ENCODE peak calls at places on chromosome 10, in seven cellular contexts. Y is mesendoderm, W is H1, U is H9, F is mesenchymal stem cell, K is IMR-90, N is trophoblast cell. Q is an unnamed sample.

GRCh38 chr10:72335394-72336258 is 19.1 kb downstream of the DNAJB12 start:
- DNase-seq in K (no peak), U (no peak), F (peak; percentile 78), Y (no peak), W (no peak), N (no peak), Q (no peak)

GRCh38 chr10:11197266-11197712 is 179.6 kb downstream of the CELF2 start:
- DNase-seq in N (no peak), K (no peak), W (no peak), U (peak; percentile 40), F (peak; percentile 6), Y (no peak), Q (no peak)

GRCh38 chr10:78600740-78601139 is 468.0 kb upstream of the ZMIZ1 start:
- DNase-seq in F (peak; percentile 13), N (no peak), W (no peak), Y (no peak), K (peak; percentile 36), U (no peak), Q (no peak)

GRCh38 chr10:112362833-112363232 is 11.1 kb upstream of the ACSL5 start:
- DNase-seq in W (no peak), K (no peak), F (peak; percentile 32), Y (no peak), N (peak; percentile 87), U (no peak), Q (no peak)

GRCh38 chr10:108461976-108462375 is 1297.5 kb upstream of the SORCS1 start:
- DNase-seq in N (no peak), K (no peak), Y (no peak), W (no peak), U (no peak), F (no peak), Q (no peak)

GRCh38 chr10:83542774-83543291 is 596.5 kb upstream of the GHITM start:
- DNase-seq in W (no peak), K (no peak), F (peak; percentile 79), U (no peak), Y (no peak), N (no peak), Q (no peak)

GRCh38 chr10:1873916-1874315 is 136.6 kb upstream of the ADARB2 start:
- DNase-seq in K (no peak), Y (no peak), W (no peak), U (no peak), F (no peak), N (no peak), Q (no peak)

GRCh38 chr10:89369142-89370105 is 8.4 kb upstream of the IFIT1B start:
- DNase-seq in K (peak; percentile 60), F (peak; percentile 49), W (no peak), Y (peak; percentile 53), N (no peak), U (no peak), Q (no peak)

GRCh38 chr10:3485287-3485686 is 299.7 kb downstream of the KLF6 start:
- DNase-seq in F (no peak), K (no peak), W (no peak), N (no peak), Y (peak; percentile 23), U (no peak), Q (no peak)

GRCh38 chr10:18984531-18984930 is 64.1 kb upstream of the MALRD1 start:
- DNase-seq in W (no peak), U (no peak), N (no peak), F (no peak), K (peak; percentile 27), Y (no peak), Q (no peak)

GRCh38 chr10:3099291-3100092 is 32.1 kb downstream of the PFKP start:
- DNase-seq in F (peak; percentile 94), W (no peak), U (no peak), N (no peak), K (peak; percentile 85), Y (no peak), Q (no peak)

GRCh38 chr10:14560274-14560673 is 214.4 kb downstream of the FAM107B start:
- DNase-seq in K (peak; percentile 85), F (peak; percentile 66), N (peak; percentile 99), W (no peak), Y (peak; percentile 91), U (peak; percentile 75), Q (no peak)

GRCh38 chr10:21509391-21510217 is 15.9 kb downstream of the SKIDA1 start:
- DNase-seq in F (no peak), W (no peak), N (no peak), U (no peak), K (no peak), Y (peak; percentile 89), Q (no peak)

GRCh38 chr10:131856441-131857094 is 44.2 kb upstream of the PPP2R2D start:
- DNase-seq in N (no peak), U (peak; percentile 18), K (no peak), Y (no peak), F (no peak), W (no peak), Q (no peak)

GRCh38 chr10:75542902-75543301 is 111.5 kb downstream of the LRMDA start:
- DNase-seq in Y (peak; percentile 21), N (no peak), F (peak; percentile 72), U (peak; percentile 41), W (no peak), K (no peak), Q (no peak)

GRCh38 chr10:107442035-107442505 is 277.6 kb upstream of the SORCS1 start:
- DNase-seq in K (peak; percentile 41), N (no peak), U (no peak), F (peak; percentile 68), W (no peak), Y (no peak), Q (no peak)

GRCh38 chr10:52335665-52336064 is 21.6 kb downstream of the DKK1 start:
- DNase-seq in W (no peak), U (no peak), F (no peak), N (no peak), Y (no peak), K (peak; percentile 16), Q (no peak)

GRCh38 chr10:51311232-51311631 is 236.9 kb downstream of the PRKG1 start:
- DNase-seq in N (no peak), W (no peak), F (peak; percentile 33), U (no peak), K (peak; percentile 39), Y (no peak), Q (no peak)

GRCh38 chr10:46267132-46267985 is 19.4 kb upstream of the ANTXRL start:
- DNase-seq in N (no peak), F (no peak), K (no peak), W (no peak), Y (no peak), U (no peak), Q (no peak)

GRCh38 chr10:104150206-104150605 is 28.2 kb downstream of the SFR1 start:
- DNase-seq in Y (peak; percentile 56), F (no peak), U (no peak), K (peak; percentile 28), W (no peak), N (no peak), Q (no peak)

GRCh38 chr10:87961314-87961713 is 97.9 kb downstream of the PTEN start:
- DNase-seq in F (peak; percentile 72), K (peak; percentile 78), U (no peak), Y (no peak), N (peak; percentile 5), W (no peak), Q (no peak)

GRCh38 chr10:126425473-126426065 is 37.3 kb upstream of the ADAM12 start:
- DNase-seq in U (no peak), W (no peak), F (no peak), K (no peak), N (peak; percentile 88), Y (no peak), Q (no peak)

GRCh38 chr10:103839513-103839864 is 15.9 kb downstream of the SH3PXD2A start:
- DNase-seq in N (no peak), Y (no peak), U (no peak), W (no peak), K (no peak), F (no peak), Q (no peak)

GRCh38 chr10:132276706-132277105 is 31.0 kb downstream of the STK32C start:
- DNase-seq in Y (no peak), N (no peak), F (no peak), W (no peak), U (no peak), K (no peak), Q (no peak)

GRCh38 chr10:77220150-77220549 is 417.5 kb downstream of the KCNMA1 start:
- DNase-seq in U (no peak), Y (no peak), N (no peak), W (no peak), K (no peak), F (no peak), Q (no peak)

DNA sequence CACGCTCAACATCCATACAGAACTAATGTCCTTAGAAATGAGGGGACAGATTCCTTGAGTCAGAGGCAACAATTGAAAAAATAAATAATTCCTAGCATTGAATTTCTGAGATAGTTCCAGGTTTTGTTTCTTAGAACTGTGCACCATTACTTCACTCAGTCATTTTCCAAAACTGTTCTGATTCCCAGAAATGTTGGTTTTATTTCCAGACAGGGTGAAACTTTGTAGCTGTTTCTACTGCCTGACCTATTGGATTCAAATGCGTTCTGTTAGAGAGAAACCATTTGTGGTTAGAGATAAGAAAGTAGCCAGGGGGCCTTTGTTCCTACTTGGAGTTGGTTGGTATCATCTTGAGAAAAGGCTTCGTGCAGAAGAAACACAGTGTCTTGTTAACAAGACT is 8.1 kb upstream of the DEPP1 start:
- DNase-seq in K (peak; percentile 64), N (no peak), U (no peak), W (no peak), Y (no peak), F (no peak), Q (no peak)
- H3K4me2 ChIP-seq in K (peak overlapping the region; percentile 27), N (no peak overlapping the region), U (no peak overlapping the region), W (no peak overlapping the region), Y (no peak overlapping the region), F (no peak overlapping the region), Q (no peak overlapping the region)

GRCh38 chr10:62618576-62619408 is 185.7 kb upstream of the ADO start:
- DNase-seq in F (peak; percentile 90), W (no peak), U (no peak), N (peak; percentile 19), Y (no peak), K (peak; percentile 89), Q (no peak)
- H3K23ac ChIP-seq in F (no peak overlapping the region), W (no peak overlapping the region), U (no peak overlapping the region), N (no peak overlapping the region), Y (no peak overlapping the region), K (no peak overlapping the region), Q (no peak overlapping the region)

DNA sequence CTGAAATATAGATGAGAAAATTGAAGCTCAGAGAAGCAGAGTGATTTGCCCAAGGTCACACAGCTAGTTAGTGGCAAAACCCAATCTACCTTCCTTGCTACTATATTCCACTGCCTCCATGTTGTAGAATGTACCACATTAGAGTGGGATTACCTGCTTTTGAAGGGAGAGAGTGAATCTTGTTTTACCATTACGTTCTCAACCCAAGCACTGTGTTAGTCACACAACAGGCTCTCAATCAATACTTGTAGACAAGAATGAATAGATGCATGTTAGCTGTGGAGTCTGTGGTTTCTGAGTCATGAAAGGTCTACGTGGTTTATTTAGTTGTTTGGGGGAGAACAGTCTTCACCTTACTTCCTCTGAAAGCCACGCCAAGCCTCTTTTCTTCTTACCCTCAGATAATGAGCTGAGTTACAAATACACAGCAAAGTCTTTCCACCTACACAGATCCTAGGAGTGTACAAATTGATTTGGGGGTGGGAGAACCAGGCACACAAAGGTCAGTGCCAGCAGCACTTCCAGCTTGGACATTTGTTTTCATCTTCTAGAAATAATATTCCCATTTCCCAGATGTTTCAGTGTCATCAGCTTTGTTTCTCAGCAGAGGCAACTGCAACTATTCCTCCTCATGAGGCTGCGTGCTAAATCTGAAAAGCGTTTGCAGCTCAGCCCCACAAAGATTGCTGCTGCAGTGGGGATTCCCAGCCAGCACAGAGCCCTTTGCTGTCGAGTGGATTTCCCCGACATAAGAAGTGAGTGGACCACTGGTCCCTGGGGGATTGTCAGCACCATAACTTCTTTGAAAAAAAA is 71.5 kb upstream of the ADO start:
- DNase-seq in W (no peak), U (no peak), K (peak; percentile 74), N (no peak), F (peak; percentile 78), Y (no peak), Q (no peak)
- H3K4me2 ChIP-seq in W (no peak overlapping the region), U (no peak overlapping the region), K (no peak overlapping the region), N (no peak overlapping the region), F (no peak overlapping the region), Y (no peak overlapping the region), Q (no peak overlapping the region)

GRCh38 chr10:102426803-102427287 is 5.5 kb downstream of the CUEDC2 start:
- DNase-seq in F (no peak), N (no peak), U (no peak), Y (no peak), W (no peak), K (peak; percentile 42), Q (no peak)
- H3K23ac ChIP-seq in F (no peak overlapping the region), N (no peak overlapping the region), U (no peak overlapping the region), Y (no peak overlapping the region), W (no peak overlapping the region), K (no peak overlapping the region), Q (no peak overlapping the region)